ENCODE peak calls at places on chromosome 3, in nine cellular contexts. One of them, this sample, is unnamed.
A peak's percentile ranks its signal among the peaks of the same experiment; 100 is the strongest.

GRCh38 chr3:100900671-100901070 is 92.5 kb downstream of the ABI3BP start:
- DNase-seq in testis: no peak
- DNase-seq in T-helper 9 cell: no peak
- DNase-seq in H9: no peak
- DNase-seq in AG04449: no peak
- DNase-seq in stimulated activated CD4-positive, alpha-beta T cell treated with anti-CD3 and anti-CD28 coated beads, Interleukin-2, amount 100 ng/mL, for 4 hours: no peak
- DNase-seq in activated effector memory CD4-positive, alpha-beta T cell treated with Interleukin-2 at 50 U/mL for 16 hours: no peak
- DNase-seq in heart left ventricle: no peak
- DNase-seq in RPMI7951: no peak
- DNase-seq in this sample: no peak

GRCh38 chr3:157166559-157166958 is 6.6 kb upstream of the CCNL1 start:
- DNase-seq in testis: no peak
- DNase-seq in T-helper 9 cell: no peak
- DNase-seq in H9: no peak
- DNase-seq in AG04449: no peak
- DNase-seq in stimulated activated CD4-positive, alpha-beta T cell treated with anti-CD3 and anti-CD28 coated beads, Interleukin-2, amount 100 ng/mL, for 4 hours: no peak
- DNase-seq in activated effector memory CD4-positive, alpha-beta T cell treated with Interleukin-2 at 50 U/mL for 16 hours: no peak
- DNase-seq in heart left ventricle: no peak
- DNase-seq in RPMI7951: no peak
- DNase-seq in this sample: no peak

GRCh38 chr3:132038198-132038825 is 3.5 kb upstream of the CPNE4 start:
- DNase-seq in testis: no peak
- DNase-seq in T-helper 9 cell: no peak
- DNase-seq in H9: no peak
- DNase-seq in AG04449: no peak
- DNase-seq in stimulated activated CD4-positive, alpha-beta T cell treated with anti-CD3 and anti-CD28 coated beads, Interleukin-2, amount 100 ng/mL, for 4 hours: no peak
- DNase-seq in activated effector memory CD4-positive, alpha-beta T cell treated with Interleukin-2 at 50 U/mL for 16 hours: no peak
- DNase-seq in heart left ventricle: no peak
- DNase-seq in RPMI7951: peak; percentile 8
- DNase-seq in this sample: peak; percentile 33

GRCh38 chr3:123808812-123809211 is 75.3 kb downstream of the MYLK start:
- DNase-seq in testis: no peak
- DNase-seq in T-helper 9 cell: no peak
- DNase-seq in H9: no peak
- DNase-seq in AG04449: no peak
- DNase-seq in stimulated activated CD4-positive, alpha-beta T cell treated with anti-CD3 and anti-CD28 coated beads, Interleukin-2, amount 100 ng/mL, for 4 hours: no peak
- DNase-seq in activated effector memory CD4-positive, alpha-beta T cell treated with Interleukin-2 at 50 U/mL for 16 hours: no peak
- DNase-seq in heart left ventricle: no peak
- DNase-seq in RPMI7951: no peak
- DNase-seq in this sample: no peak

GRCh38 chr3:181722156-181722555 is 10.4 kb downstream of the SOX2 start:
- DNase-seq in testis: no peak
- DNase-seq in T-helper 9 cell: no peak
- DNase-seq in H9: no peak
- DNase-seq in AG04449: no peak
- DNase-seq in stimulated activated CD4-positive, alpha-beta T cell treated with anti-CD3 and anti-CD28 coated beads, Interleukin-2, amount 100 ng/mL, for 4 hours: no peak
- DNase-seq in activated effector memory CD4-positive, alpha-beta T cell treated with Interleukin-2 at 50 U/mL for 16 hours: no peak
- DNase-seq in heart left ventricle: no peak
- DNase-seq in RPMI7951: no peak
- DNase-seq in this sample: no peak

GRCh38 chr3:127394984-127395662 is 107.3 kb upstream of the PRR20G start:
- DNase-seq in testis: no peak
- DNase-seq in T-helper 9 cell: no peak
- DNase-seq in H9: no peak
- DNase-seq in AG04449: no peak
- DNase-seq in stimulated activated CD4-positive, alpha-beta T cell treated with anti-CD3 and anti-CD28 coated beads, Interleukin-2, amount 100 ng/mL, for 4 hours: no peak
- DNase-seq in activated effector memory CD4-positive, alpha-beta T cell treated with Interleukin-2 at 50 U/mL for 16 hours: no peak
- DNase-seq in heart left ventricle: no peak
- DNase-seq in RPMI7951: no peak
- DNase-seq in this sample: peak; percentile 14

GRCh38 chr3:149941186-149941585 is 29.5 kb downstream of the PFN2 start:
- DNase-seq in testis: no peak
- DNase-seq in T-helper 9 cell: no peak
- DNase-seq in H9: no peak
- DNase-seq in AG04449: no peak
- DNase-seq in stimulated activated CD4-positive, alpha-beta T cell treated with anti-CD3 and anti-CD28 coated beads, Interleukin-2, amount 100 ng/mL, for 4 hours: no peak
- DNase-seq in activated effector memory CD4-positive, alpha-beta T cell treated with Interleukin-2 at 50 U/mL for 16 hours: no peak
- DNase-seq in heart left ventricle: no peak
- DNase-seq in RPMI7951: no peak
- DNase-seq in this sample: no peak

GRCh38 chr3:116394365-116394764 is 50.9 kb downstream of the LSAMP start:
- DNase-seq in testis: no peak
- DNase-seq in T-helper 9 cell: no peak
- DNase-seq in H9: no peak
- DNase-seq in AG04449: no peak
- DNase-seq in stimulated activated CD4-positive, alpha-beta T cell treated with anti-CD3 and anti-CD28 coated beads, Interleukin-2, amount 100 ng/mL, for 4 hours: no peak
- DNase-seq in activated effector memory CD4-positive, alpha-beta T cell treated with Interleukin-2 at 50 U/mL for 16 hours: no peak
- DNase-seq in heart left ventricle: no peak
- DNase-seq in RPMI7951: no peak
- DNase-seq in this sample: no peak

GRCh38 chr3:13235079-13235478 is 161.8 kb upstream of the IQSEC1 start:
- DNase-seq in testis: no peak
- DNase-seq in T-helper 9 cell: no peak
- DNase-seq in H9: no peak
- DNase-seq in AG04449: no peak
- DNase-seq in stimulated activated CD4-positive, alpha-beta T cell treated with anti-CD3 and anti-CD28 coated beads, Interleukin-2, amount 100 ng/mL, for 4 hours: no peak
- DNase-seq in activated effector memory CD4-positive, alpha-beta T cell treated with Interleukin-2 at 50 U/mL for 16 hours: peak; percentile 13
- DNase-seq in heart left ventricle: peak; percentile 63
- DNase-seq in RPMI7951: no peak
- DNase-seq in this sample: no peak

GRCh38 chr3:146783446-146783845 is 178.3 kb upstream of the PLSCR5 start:
- DNase-seq in testis: no peak
- DNase-seq in T-helper 9 cell: no peak
- DNase-seq in H9: no peak
- DNase-seq in AG04449: peak; percentile 16
- DNase-seq in stimulated activated CD4-positive, alpha-beta T cell treated with anti-CD3 and anti-CD28 coated beads, Interleukin-2, amount 100 ng/mL, for 4 hours: no peak
- DNase-seq in activated effector memory CD4-positive, alpha-beta T cell treated with Interleukin-2 at 50 U/mL for 16 hours: no peak
- DNase-seq in heart left ventricle: no peak
- DNase-seq in RPMI7951: no peak
- DNase-seq in this sample: no peak

GRCh38 chr3:195546130-195546560 is 3.0 kb upstream of the PPP1R2 start:
- DNase-seq in testis: no peak
- DNase-seq in T-helper 9 cell: no peak
- DNase-seq in H9: no peak
- DNase-seq in AG04449: peak; percentile 17
- DNase-seq in stimulated activated CD4-positive, alpha-beta T cell treated with anti-CD3 and anti-CD28 coated beads, Interleukin-2, amount 100 ng/mL, for 4 hours: no peak
- DNase-seq in activated effector memory CD4-positive, alpha-beta T cell treated with Interleukin-2 at 50 U/mL for 16 hours: no peak
- DNase-seq in heart left ventricle: no peak
- DNase-seq in RPMI7951: peak; percentile 96
- DNase-seq in this sample: no peak

GRCh38 chr3:25940935-25941334 is 151.0 kb downstream of the OXSM start:
- DNase-seq in testis: no peak
- DNase-seq in T-helper 9 cell: no peak
- DNase-seq in H9: no peak
- DNase-seq in AG04449: no peak
- DNase-seq in stimulated activated CD4-positive, alpha-beta T cell treated with anti-CD3 and anti-CD28 coated beads, Interleukin-2, amount 100 ng/mL, for 4 hours: no peak
- DNase-seq in activated effector memory CD4-positive, alpha-beta T cell treated with Interleukin-2 at 50 U/mL for 16 hours: no peak
- DNase-seq in heart left ventricle: no peak
- DNase-seq in RPMI7951: peak; percentile 3
- DNase-seq in this sample: no peak

GRCh38 chr3:124529826-124530571 is 200.3 kb upstream of the UMPS start:
- DNase-seq in testis: no peak
- DNase-seq in T-helper 9 cell: no peak
- DNase-seq in H9: no peak
- DNase-seq in AG04449: no peak
- DNase-seq in stimulated activated CD4-positive, alpha-beta T cell treated with anti-CD3 and anti-CD28 coated beads, Interleukin-2, amount 100 ng/mL, for 4 hours: no peak
- DNase-seq in activated effector memory CD4-positive, alpha-beta T cell treated with Interleukin-2 at 50 U/mL for 16 hours: no peak
- DNase-seq in heart left ventricle: no peak
- DNase-seq in RPMI7951: peak; percentile 26
- DNase-seq in this sample: no peak

GRCh38 chr3:34183581-34184313 is 385.3 kb downstream of the PDCD6IP start:
- DNase-seq in testis: no peak
- DNase-seq in T-helper 9 cell: no peak
- DNase-seq in H9: no peak
- DNase-seq in AG04449: no peak
- DNase-seq in stimulated activated CD4-positive, alpha-beta T cell treated with anti-CD3 and anti-CD28 coated beads, Interleukin-2, amount 100 ng/mL, for 4 hours: no peak
- DNase-seq in activated effector memory CD4-positive, alpha-beta T cell treated with Interleukin-2 at 50 U/mL for 16 hours: no peak
- DNase-seq in heart left ventricle: no peak
- DNase-seq in RPMI7951: no peak
- DNase-seq in this sample: no peak

GRCh38 chr3:138457863-138458735 is 23.7 kb downstream of the ESYT3 start:
- DNase-seq in testis: peak; percentile 2
- DNase-seq in T-helper 9 cell: no peak
- DNase-seq in H9: peak; percentile 28
- DNase-seq in AG04449: no peak
- DNase-seq in stimulated activated CD4-positive, alpha-beta T cell treated with anti-CD3 and anti-CD28 coated beads, Interleukin-2, amount 100 ng/mL, for 4 hours: no peak
- DNase-seq in activated effector memory CD4-positive, alpha-beta T cell treated with Interleukin-2 at 50 U/mL for 16 hours: no peak
- DNase-seq in heart left ventricle: peak; percentile 28
- DNase-seq in RPMI7951: no peak
- DNase-seq in this sample: no peak

GRCh38 chr3:48427630-48427962 is 2.3 kb downstream of the PLXNB1 start:
- DNase-seq in testis: peak; percentile 46
- DNase-seq in T-helper 9 cell: no peak
- DNase-seq in H9: no peak
- DNase-seq in AG04449: no peak
- DNase-seq in stimulated activated CD4-positive, alpha-beta T cell treated with anti-CD3 and anti-CD28 coated beads, Interleukin-2, amount 100 ng/mL, for 4 hours: no peak
- DNase-seq in activated effector memory CD4-positive, alpha-beta T cell treated with Interleukin-2 at 50 U/mL for 16 hours: no peak
- DNase-seq in heart left ventricle: peak; percentile 46
- DNase-seq in RPMI7951: no peak
- DNase-seq in this sample: no peak

GRCh38 chr3:36663666-36664291 is 100.6 kb downstream of the DCLK3 start:
- DNase-seq in testis: no peak
- DNase-seq in T-helper 9 cell: no peak
- DNase-seq in H9: no peak
- DNase-seq in AG04449: no peak
- DNase-seq in stimulated activated CD4-positive, alpha-beta T cell treated with anti-CD3 and anti-CD28 coated beads, Interleukin-2, amount 100 ng/mL, for 4 hours: no peak
- DNase-seq in activated effector memory CD4-positive, alpha-beta T cell treated with Interleukin-2 at 50 U/mL for 16 hours: no peak
- DNase-seq in heart left ventricle: no peak
- DNase-seq in RPMI7951: peak; percentile 36
- DNase-seq in this sample: no peak

GRCh38 chr3:26345613-26346012 is 277.0 kb upstream of the LRRC3B start:
- DNase-seq in testis: no peak
- DNase-seq in T-helper 9 cell: no peak
- DNase-seq in H9: peak; percentile 44
- DNase-seq in AG04449: no peak
- DNase-seq in stimulated activated CD4-positive, alpha-beta T cell treated with anti-CD3 and anti-CD28 coated beads, Interleukin-2, amount 100 ng/mL, for 4 hours: no peak
- DNase-seq in activated effector memory CD4-positive, alpha-beta T cell treated with Interleukin-2 at 50 U/mL for 16 hours: no peak
- DNase-seq in heart left ventricle: peak; percentile 40
- DNase-seq in RPMI7951: no peak
- DNase-seq in this sample: no peak

GRCh38 chr3:163776753-163777152 is 1301.5 kb downstream of the SI start:
- DNase-seq in testis: no peak
- DNase-seq in T-helper 9 cell: no peak
- DNase-seq in H9: no peak
- DNase-seq in AG04449: no peak
- DNase-seq in stimulated activated CD4-positive, alpha-beta T cell treated with anti-CD3 and anti-CD28 coated beads, Interleukin-2, amount 100 ng/mL, for 4 hours: no peak
- DNase-seq in activated effector memory CD4-positive, alpha-beta T cell treated with Interleukin-2 at 50 U/mL for 16 hours: no peak
- DNase-seq in heart left ventricle: no peak
- DNase-seq in RPMI7951: no peak
- DNase-seq in this sample: no peak

GRCh38 chr3:41746215-41746614 is 215.7 kb downstream of the ULK4 start:
- DNase-seq in testis: no peak
- DNase-seq in T-helper 9 cell: no peak
- DNase-seq in H9: no peak
- DNase-seq in AG04449: no peak
- DNase-seq in stimulated activated CD4-positive, alpha-beta T cell treated with anti-CD3 and anti-CD28 coated beads, Interleukin-2, amount 100 ng/mL, for 4 hours: no peak
- DNase-seq in activated effector memory CD4-positive, alpha-beta T cell treated with Interleukin-2 at 50 U/mL for 16 hours: no peak
- DNase-seq in heart left ventricle: no peak
- DNase-seq in RPMI7951: no peak
- DNase-seq in this sample: no peak

GRCh38 chr3:32245200-32245599 is 6.7 kb downstream of the CMTM8 start:
- DNase-seq in testis: no peak
- DNase-seq in T-helper 9 cell: no peak
- DNase-seq in H9: no peak
- DNase-seq in AG04449: no peak
- DNase-seq in stimulated activated CD4-positive, alpha-beta T cell treated with anti-CD3 and anti-CD28 coated beads, Interleukin-2, amount 100 ng/mL, for 4 hours: no peak
- DNase-seq in activated effector memory CD4-positive, alpha-beta T cell treated with Interleukin-2 at 50 U/mL for 16 hours: no peak
- DNase-seq in heart left ventricle: no peak
- DNase-seq in RPMI7951: no peak
- DNase-seq in this sample: no peak

GRCh38 chr3:24196526-24196925 is 251.4 kb downstream of the NR1D2 start:
- DNase-seq in testis: no peak
- DNase-seq in T-helper 9 cell: no peak
- DNase-seq in H9: no peak
- DNase-seq in AG04449: peak; percentile 17
- DNase-seq in stimulated activated CD4-positive, alpha-beta T cell treated with anti-CD3 and anti-CD28 coated beads, Interleukin-2, amount 100 ng/mL, for 4 hours: no peak
- DNase-seq in activated effector memory CD4-positive, alpha-beta T cell treated with Interleukin-2 at 50 U/mL for 16 hours: no peak
- DNase-seq in heart left ventricle: no peak
- DNase-seq in RPMI7951: peak; percentile 79
- DNase-seq in this sample: no peak

GRCh38 chr3:42655331-42655888 is 1.9 kb downstream of the ZBTB47 start:
- DNase-seq in testis: no peak
- DNase-seq in T-helper 9 cell: no peak
- DNase-seq in H9: peak; percentile 38
- DNase-seq in AG04449: no peak
- DNase-seq in stimulated activated CD4-positive, alpha-beta T cell treated with anti-CD3 and anti-CD28 coated beads, Interleukin-2, amount 100 ng/mL, for 4 hours: no peak
- DNase-seq in activated effector memory CD4-positive, alpha-beta T cell treated with Interleukin-2 at 50 U/mL for 16 hours: no peak
- DNase-seq in heart left ventricle: no peak
- DNase-seq in RPMI7951: peak; percentile 28
- DNase-seq in this sample: peak; percentile 36

GRCh38 chr3:141231923-141232861 is 567 bp downstream of the PXYLP1 start:
- DNase-seq in testis: peak; percentile 39
- DNase-seq in T-helper 9 cell: peak; percentile 9
- DNase-seq in H9: peak; percentile 63
- DNase-seq in AG04449: no peak
- DNase-seq in stimulated activated CD4-positive, alpha-beta T cell treated with anti-CD3 and anti-CD28 coated beads, Interleukin-2, amount 100 ng/mL, for 4 hours: no peak
- DNase-seq in activated effector memory CD4-positive, alpha-beta T cell treated with Interleukin-2 at 50 U/mL for 16 hours: peak; percentile 15
- DNase-seq in heart left ventricle: peak; percentile 72
- DNase-seq in RPMI7951: no peak
- DNase-seq in this sample: peak; percentile 70

GRCh38 chr3:65330072-65330471 is 642.3 kb upstream of the ADAMTS9 start:
- DNase-seq in testis: no peak
- DNase-seq in T-helper 9 cell: no peak
- DNase-seq in H9: no peak
- DNase-seq in AG04449: no peak
- DNase-seq in stimulated activated CD4-positive, alpha-beta T cell treated with anti-CD3 and anti-CD28 coated beads, Interleukin-2, amount 100 ng/mL, for 4 hours: no peak
- DNase-seq in activated effector memory CD4-positive, alpha-beta T cell treated with Interleukin-2 at 50 U/mL for 16 hours: no peak
- DNase-seq in heart left ventricle: no peak
- DNase-seq in RPMI7951: peak; percentile 21
- DNase-seq in this sample: no peak

GRCh38 chr3:81723732-81724313 is 37.6 kb downstream of the GBE1 start:
- DNase-seq in testis: no peak
- DNase-seq in T-helper 9 cell: no peak
- DNase-seq in H9: no peak
- DNase-seq in AG04449: no peak
- DNase-seq in stimulated activated CD4-positive, alpha-beta T cell treated with anti-CD3 and anti-CD28 coated beads, Interleukin-2, amount 100 ng/mL, for 4 hours: no peak
- DNase-seq in activated effector memory CD4-positive, alpha-beta T cell treated with Interleukin-2 at 50 U/mL for 16 hours: no peak
- DNase-seq in heart left ventricle: no peak
- DNase-seq in RPMI7951: peak; percentile 61
- DNase-seq in this sample: no peak

GRCh38 chr3:11907667-11908660 is 61.3 kb upstream of the TAMM41 start:
- DNase-seq in testis: no peak
- DNase-seq in T-helper 9 cell: no peak
- DNase-seq in H9: no peak
- DNase-seq in AG04449: no peak
- DNase-seq in stimulated activated CD4-positive, alpha-beta T cell treated with anti-CD3 and anti-CD28 coated beads, Interleukin-2, amount 100 ng/mL, for 4 hours: no peak
- DNase-seq in activated effector memory CD4-positive, alpha-beta T cell treated with Interleukin-2 at 50 U/mL for 16 hours: no peak
- DNase-seq in heart left ventricle: no peak
- DNase-seq in RPMI7951: no peak
- DNase-seq in this sample: no peak

GRCh38 chr3:126268866-126269265 is 88.3 kb downstream of the KLF15 start:
- DNase-seq in testis: no peak
- DNase-seq in T-helper 9 cell: no peak
- DNase-seq in H9: no peak
- DNase-seq in AG04449: no peak
- DNase-seq in stimulated activated CD4-positive, alpha-beta T cell treated with anti-CD3 and anti-CD28 coated beads, Interleukin-2, amount 100 ng/mL, for 4 hours: no peak
- DNase-seq in activated effector memory CD4-positive, alpha-beta T cell treated with Interleukin-2 at 50 U/mL for 16 hours: no peak
- DNase-seq in heart left ventricle: peak; percentile 37
- DNase-seq in RPMI7951: no peak
- DNase-seq in this sample: no peak

GRCh38 chr3:71360694-71361093 is 222.8 kb downstream of the FOXP1 start:
- DNase-seq in testis: no peak
- DNase-seq in T-helper 9 cell: no peak
- DNase-seq in H9: no peak
- DNase-seq in AG04449: no peak
- DNase-seq in stimulated activated CD4-positive, alpha-beta T cell treated with anti-CD3 and anti-CD28 coated beads, Interleukin-2, amount 100 ng/mL, for 4 hours: peak; percentile 29
- DNase-seq in activated effector memory CD4-positive, alpha-beta T cell treated with Interleukin-2 at 50 U/mL for 16 hours: no peak
- DNase-seq in heart left ventricle: no peak
- DNase-seq in RPMI7951: no peak
- DNase-seq in this sample: no peak

GRCh38 chr3:10887015-10887414 is 71.0 kb downstream of the SLC6A11 start:
- DNase-seq in testis: no peak
- DNase-seq in T-helper 9 cell: no peak
- DNase-seq in H9: no peak
- DNase-seq in AG04449: no peak
- DNase-seq in stimulated activated CD4-positive, alpha-beta T cell treated with anti-CD3 and anti-CD28 coated beads, Interleukin-2, amount 100 ng/mL, for 4 hours: no peak
- DNase-seq in activated effector memory CD4-positive, alpha-beta T cell treated with Interleukin-2 at 50 U/mL for 16 hours: no peak
- DNase-seq in heart left ventricle: no peak
- DNase-seq in RPMI7951: no peak
- DNase-seq in this sample: no peak

GRCh38 chr3:25573386-25574171 is 91.1 kb downstream of the TOP2B start:
- DNase-seq in testis: no peak
- DNase-seq in T-helper 9 cell: no peak
- DNase-seq in H9: no peak
- DNase-seq in AG04449: no peak
- DNase-seq in stimulated activated CD4-positive, alpha-beta T cell treated with anti-CD3 and anti-CD28 coated beads, Interleukin-2, amount 100 ng/mL, for 4 hours: no peak
- DNase-seq in activated effector memory CD4-positive, alpha-beta T cell treated with Interleukin-2 at 50 U/mL for 16 hours: no peak
- DNase-seq in heart left ventricle: no peak
- DNase-seq in RPMI7951: peak; percentile 95
- DNase-seq in this sample: no peak

This sample was measured in D341Med.